ENCODE peak calls at places on chromosomes 6 and 20, in six cellular contexts. One of them, this sample, is unnamed.

GRCh38 chr6:41039060-41039998 is at the start of gene UNC5CL:
- DNase-seq in neuronal stem cell: no peak
- DNase-seq in DND-41: peak; percentile 72
- DNase-seq in fibroblast of lung: peak; percentile 15
- DNase-seq in mesendoderm: peak; percentile 74
- DNase-seq in endothelial cell of umbilical vein: peak; percentile 22
- DNase-seq in this sample: peak; percentile 27

GRCh38 chr20:25317351-25318075 is 69.6 kb downstream of the PYGB start:
- DNase-seq in endothelial cell of umbilical vein: no peak
- DNase-seq in neuronal stem cell: no peak
- DNase-seq in fibroblast of lung: no peak
- DNase-seq in mesendoderm: no peak
- DNase-seq in DND-41: no peak
- DNase-seq in this sample: no peak

GRCh38 chr6:170132011-170132521 is 158.8 kb downstream of the DLL1 start:
- DNase-seq in endothelial cell of umbilical vein: no peak
- DNase-seq in mesendoderm: no peak
- DNase-seq in fibroblast of lung: no peak
- DNase-seq in neuronal stem cell: no peak
- DNase-seq in DND-41: no peak
- DNase-seq in this sample: no peak

GRCh38 chr20:57464642-57465211 is 60.2 kb downstream of the CTCFL start:
- DNase-seq in fibroblast of lung: no peak
- DNase-seq in mesendoderm: no peak
- DNase-seq in endothelial cell of umbilical vein: no peak
- DNase-seq in neuronal stem cell: no peak
- DNase-seq in DND-41: no peak
- DNase-seq in this sample: peak; percentile 36

GRCh38 chr6:155093430-155093829 is 98.3 kb downstream of the TIAM2 start:
- DNase-seq in mesendoderm: no peak
- DNase-seq in DND-41: peak; percentile 53
- DNase-seq in fibroblast of lung: no peak
- DNase-seq in endothelial cell of umbilical vein: no peak
- DNase-seq in neuronal stem cell: no peak
- DNase-seq in this sample: no peak

GRCh38 chr6:21586760-21587181 is 6.8 kb upstream of the SOX4 start:
- DNase-seq in mesendoderm: no peak
- DNase-seq in fibroblast of lung: no peak
- DNase-seq in neuronal stem cell: no peak
- DNase-seq in endothelial cell of umbilical vein: no peak
- DNase-seq in DND-41: no peak
- DNase-seq in this sample: no peak

GRCh38 chr20:22402550-22402949 is 181.8 kb downstream of the FOXA2 start:
- DNase-seq in neuronal stem cell: no peak
- DNase-seq in endothelial cell of umbilical vein: no peak
- DNase-seq in fibroblast of lung: no peak
- DNase-seq in DND-41: no peak
- DNase-seq in mesendoderm: no peak
- DNase-seq in this sample: no peak

GRCh38 chr20:38186788-38187221 is 21.7 kb upstream of the TGM2 start:
- DNase-seq in endothelial cell of umbilical vein: peak; percentile 51
- DNase-seq in DND-41: no peak
- DNase-seq in mesendoderm: no peak
- DNase-seq in neuronal stem cell: no peak
- DNase-seq in fibroblast of lung: no peak
- DNase-seq in this sample: peak; percentile 59

GRCh38 chr6:52293067-52293466 is 8.5 kb upstream of the MCM3 start:
- DNase-seq in endothelial cell of umbilical vein: peak; percentile 74
- DNase-seq in mesendoderm: no peak
- DNase-seq in DND-41: no peak
- DNase-seq in fibroblast of lung: no peak
- DNase-seq in neuronal stem cell: no peak
- DNase-seq in this sample: no peak

GRCh38 chr20:41635158-41635557 is 17.0 kb upstream of the CHD6 start:
- DNase-seq in mesendoderm: no peak
- DNase-seq in DND-41: no peak
- DNase-seq in neuronal stem cell: no peak
- DNase-seq in endothelial cell of umbilical vein: no peak
- DNase-seq in fibroblast of lung: no peak
- DNase-seq in this sample: no peak

GRCh38 chr6:149233056-149233715 is 84.3 kb upstream of the TAB2 start:
- DNase-seq in mesendoderm: peak; percentile 91
- DNase-seq in neuronal stem cell: no peak
- DNase-seq in DND-41: peak; percentile 35
- DNase-seq in endothelial cell of umbilical vein: peak; percentile 76
- DNase-seq in fibroblast of lung: peak; percentile 78
- DNase-seq in this sample: peak; percentile 95

GRCh38 chr6:166949533-166950442 is 6.6 kb downstream of the RNASET2 start:
- DNase-seq in endothelial cell of umbilical vein: no peak
- DNase-seq in fibroblast of lung: no peak
- DNase-seq in mesendoderm: peak; percentile 41
- DNase-seq in DND-41: no peak
- DNase-seq in neuronal stem cell: no peak
- DNase-seq in this sample: no peak

GRCh38 chr20:33005132-33005566 is 916 bp upstream of the SUN5 start:
- DNase-seq in neuronal stem cell: no peak
- DNase-seq in endothelial cell of umbilical vein: no peak
- DNase-seq in DND-41: peak; percentile 54
- DNase-seq in mesendoderm: peak; percentile 76
- DNase-seq in fibroblast of lung: peak; percentile 12
- DNase-seq in this sample: peak; percentile 6

GRCh38 chr20:11724112-11724511 is 193.6 kb upstream of the BTBD3 start:
- DNase-seq in fibroblast of lung: no peak
- DNase-seq in neuronal stem cell: no peak
- DNase-seq in endothelial cell of umbilical vein: no peak
- DNase-seq in mesendoderm: peak; percentile 18
- DNase-seq in DND-41: no peak
- DNase-seq in this sample: no peak

GRCh38 chr6:102390541-102390940 is 997.0 kb downstream of the GRIK2 start:
- DNase-seq in endothelial cell of umbilical vein: no peak
- DNase-seq in DND-41: no peak
- DNase-seq in mesendoderm: no peak
- DNase-seq in fibroblast of lung: no peak
- DNase-seq in neuronal stem cell: no peak
- DNase-seq in this sample: no peak

DNA sequence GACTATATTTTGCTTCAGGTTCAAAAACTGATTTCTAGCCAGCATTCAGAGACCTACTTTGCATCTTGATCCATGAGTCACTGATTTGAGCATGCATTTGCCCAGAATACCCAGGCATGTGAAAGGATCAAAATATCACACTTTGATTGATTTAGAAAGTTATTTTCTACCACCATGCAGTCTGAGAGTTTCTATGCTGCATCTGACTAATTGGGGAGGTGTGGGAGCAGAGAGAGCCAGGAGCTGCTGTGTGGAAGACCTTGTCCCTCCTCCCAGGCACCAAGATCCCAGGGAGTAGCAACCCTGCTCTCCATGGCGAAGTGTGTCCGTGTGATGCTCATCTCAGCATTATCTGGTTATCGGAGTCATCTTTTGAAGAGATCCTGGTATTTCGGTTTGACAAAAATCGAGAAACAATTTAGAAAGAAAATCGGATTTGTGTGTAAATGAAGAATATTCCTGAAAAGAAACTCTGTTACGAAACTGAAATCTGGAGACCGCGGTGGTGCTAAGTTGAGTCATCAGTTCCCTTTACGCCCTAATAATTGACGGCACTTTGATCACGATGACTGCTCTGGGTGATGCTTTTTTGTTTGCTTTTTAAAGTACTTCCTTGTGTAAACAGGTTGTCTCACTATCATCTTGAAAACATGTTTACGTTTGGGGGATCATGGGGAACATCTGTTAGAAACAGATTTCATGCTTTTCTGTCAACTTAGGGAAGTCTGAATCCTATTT is 193.4 kb downstream of the BACH2 start:
- DNase-seq in DND-41: no peak
- DNase-seq in neuronal stem cell: no peak
- DNase-seq in fibroblast of lung: peak; percentile 65
- DNase-seq in endothelial cell of umbilical vein: no peak
- DNase-seq in mesendoderm: no peak
- DNase-seq in this sample: no peak
- H3K4me2 ChIP-seq in DND-41: no peak overlapping the region
- H3K4me2 ChIP-seq in neuronal stem cell: no peak overlapping the region
- H3K4me2 ChIP-seq in fibroblast of lung: peak overlapping the region; percentile 82
- H3K4me2 ChIP-seq in endothelial cell of umbilical vein: no peak overlapping the region
- H3K4me2 ChIP-seq in mesendoderm: no peak overlapping the region
- H3K4me2 ChIP-seq in this sample: peak overlapping the region; percentile 54

DNA sequence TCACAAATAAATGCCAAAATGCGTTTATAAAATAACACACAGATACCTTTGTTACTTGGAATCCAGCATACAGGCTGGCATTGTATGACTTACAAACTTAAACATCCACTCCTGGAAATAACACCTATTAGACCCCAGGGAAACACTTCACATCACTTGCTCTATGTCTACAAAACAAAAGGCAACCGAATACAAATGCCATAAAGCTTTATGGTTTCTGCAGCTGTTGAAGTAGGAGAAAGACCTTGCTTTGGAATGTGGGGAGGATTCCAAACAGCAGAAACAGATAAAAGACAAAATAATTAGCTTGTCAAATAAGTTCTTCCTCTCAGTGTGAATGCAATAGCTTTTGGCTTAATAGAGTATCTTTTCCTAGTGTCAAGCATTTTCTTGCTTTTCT is 9.8 kb upstream of the AMD1 start:
- DNase-seq in DND-41: no peak
- DNase-seq in mesendoderm: no peak
- DNase-seq in fibroblast of lung: no peak
- DNase-seq in endothelial cell of umbilical vein: no peak
- DNase-seq in neuronal stem cell: no peak
- DNase-seq in this sample: no peak
- H3K4me2 ChIP-seq in DND-41: no peak overlapping the region
- H3K4me2 ChIP-seq in mesendoderm: no peak overlapping the region
- H3K4me2 ChIP-seq in fibroblast of lung: no peak overlapping the region
- H3K4me2 ChIP-seq in endothelial cell of umbilical vein: no peak overlapping the region
- H3K4me2 ChIP-seq in neuronal stem cell: no peak overlapping the region
- H3K4me2 ChIP-seq in this sample: no peak overlapping the region

GRCh38 chr20:50345712-50346371 is 155.2 kb downstream of the CEBPB start:
- DNase-seq in neuronal stem cell: no peak
- DNase-seq in endothelial cell of umbilical vein: no peak
- DNase-seq in DND-41: no peak
- DNase-seq in mesendoderm: no peak
- DNase-seq in fibroblast of lung: no peak
- DNase-seq in this sample: no peak
- H3K4me2 ChIP-seq in neuronal stem cell: no peak overlapping the region
- H3K4me2 ChIP-seq in endothelial cell of umbilical vein: no peak overlapping the region
- H3K4me2 ChIP-seq in DND-41: no peak overlapping the region
- H3K4me2 ChIP-seq in mesendoderm: no peak overlapping the region
- H3K4me2 ChIP-seq in fibroblast of lung: no peak overlapping the region
- H3K4me2 ChIP-seq in this sample: no peak overlapping the region

DNA sequence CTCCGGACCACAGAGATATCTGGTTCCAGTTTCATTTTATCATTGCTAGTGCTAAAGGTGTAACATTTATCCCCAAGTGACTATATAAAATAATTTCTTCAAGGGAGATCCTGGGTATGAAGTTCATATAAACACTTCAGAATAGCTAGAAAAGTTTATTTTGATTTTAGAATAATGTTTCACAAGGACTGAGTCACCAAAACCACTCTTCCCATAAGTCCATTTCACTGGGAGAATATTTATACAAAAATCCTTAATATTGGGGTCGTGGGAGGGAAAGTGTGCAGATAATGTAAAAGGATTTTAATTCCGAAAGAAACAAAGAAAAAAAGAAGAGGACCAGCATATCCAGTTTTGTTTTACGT is 128.1 kb downstream of the ISM1 start:
- DNase-seq in endothelial cell of umbilical vein: no peak
- DNase-seq in mesendoderm: no peak
- DNase-seq in neuronal stem cell: no peak
- DNase-seq in fibroblast of lung: peak; percentile 63
- DNase-seq in DND-41: no peak
- DNase-seq in this sample: no peak
- H3K4me2 ChIP-seq in endothelial cell of umbilical vein: no peak overlapping the region
- H3K4me2 ChIP-seq in mesendoderm: no peak overlapping the region
- H3K4me2 ChIP-seq in neuronal stem cell: no peak overlapping the region
- H3K4me2 ChIP-seq in fibroblast of lung: peak overlapping the region; percentile 23
- H3K4me2 ChIP-seq in DND-41: no peak overlapping the region
- H3K4me2 ChIP-seq in this sample: no peak overlapping the region

DNA sequence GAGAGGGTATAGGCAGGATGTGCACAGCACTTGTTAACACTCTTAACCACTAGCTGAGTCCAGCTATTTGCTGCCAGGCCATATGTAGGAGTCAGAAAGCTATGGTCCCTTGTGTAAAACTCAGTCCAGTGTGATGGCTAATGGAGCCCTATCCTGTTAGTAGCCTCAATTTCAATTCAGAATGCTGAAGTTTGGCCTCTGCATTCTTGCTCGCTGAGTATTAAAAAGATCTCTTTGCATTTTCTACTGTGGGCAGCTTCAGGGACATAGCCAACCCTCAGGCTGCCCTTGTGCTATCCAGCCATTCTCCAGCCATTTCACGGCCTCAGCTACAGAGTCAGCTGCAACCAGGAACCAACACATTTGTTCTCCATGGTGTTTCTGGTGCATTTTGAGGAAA is 92.5 kb downstream of the SPTLC3 start:
- DNase-seq in mesendoderm: no peak
- DNase-seq in endothelial cell of umbilical vein: no peak
- DNase-seq in fibroblast of lung: no peak
- DNase-seq in neuronal stem cell: no peak
- DNase-seq in DND-41: no peak
- DNase-seq in this sample: no peak
- H3K4me2 ChIP-seq in mesendoderm: no peak overlapping the region
- H3K4me2 ChIP-seq in endothelial cell of umbilical vein: no peak overlapping the region
- H3K4me2 ChIP-seq in fibroblast of lung: no peak overlapping the region
- H3K4me2 ChIP-seq in neuronal stem cell: no peak overlapping the region
- H3K4me2 ChIP-seq in DND-41: no peak overlapping the region
- H3K4me2 ChIP-seq in this sample: no peak overlapping the region

This sample was measured in HCT116.